ENCODE peak calls at places on chromosomes 3 and 15, in eight cellular contexts. One of them, this sample, is unnamed.

GRCh38 chr3:99875573-99875924 is 57.9 kb downstream of the CMSS1 start:
- DNase-seq in thoracic aorta: no peak
- DNase-seq in fibroblast of pulmonary artery: peak
- DNase-seq in GM06990: no peak
- DNase-seq in neural crest cell: no peak
- DNase-seq in brain microvascular endothelial cell: peak
- DNase-seq in vagina: no peak
- DNase-seq in cardiac fibroblast: peak
- DNase-seq in this sample: no peak

GRCh38 chr3:72665701-72666443 is 182.4 kb downstream of the SHQ1 start:
- DNase-seq in thoracic aorta: no peak
- DNase-seq in fibroblast of pulmonary artery: peak
- DNase-seq in GM06990: no peak
- DNase-seq in neural crest cell: peak
- DNase-seq in brain microvascular endothelial cell: peak
- DNase-seq in vagina: no peak
- DNase-seq in cardiac fibroblast: peak
- DNase-seq in this sample: peak

GRCh38 chr3:108548304-108548703 is 37.9 kb upstream of the MYH15 start:
- DNase-seq in thoracic aorta: no peak
- DNase-seq in fibroblast of pulmonary artery: peak
- DNase-seq in GM06990: no peak
- DNase-seq in neural crest cell: no peak
- DNase-seq in brain microvascular endothelial cell: no peak
- DNase-seq in vagina: no peak
- DNase-seq in cardiac fibroblast: peak
- DNase-seq in this sample: no peak

GRCh38 chr3:164486150-164486549 is 592.1 kb downstream of the SI start:
- DNase-seq in thoracic aorta: no peak
- DNase-seq in fibroblast of pulmonary artery: peak
- DNase-seq in GM06990: no peak
- DNase-seq in neural crest cell: no peak
- DNase-seq in brain microvascular endothelial cell: no peak
- DNase-seq in vagina: no peak
- DNase-seq in cardiac fibroblast: peak
- DNase-seq in this sample: no peak

GRCh38 chr3:25907081-25907480 is 117.2 kb downstream of the OXSM start:
- DNase-seq in thoracic aorta: no peak
- DNase-seq in fibroblast of pulmonary artery: no peak
- DNase-seq in GM06990: no peak
- DNase-seq in neural crest cell: no peak
- DNase-seq in brain microvascular endothelial cell: no peak
- DNase-seq in vagina: no peak
- DNase-seq in cardiac fibroblast: no peak
- DNase-seq in this sample: no peak

GRCh38 chr3:196518999-196519737 is 4.0 kb upstream of the SMCO1 start:
- DNase-seq in thoracic aorta: no peak
- DNase-seq in fibroblast of pulmonary artery: peak
- DNase-seq in GM06990: no peak
- DNase-seq in neural crest cell: peak
- DNase-seq in brain microvascular endothelial cell: peak
- DNase-seq in vagina: no peak
- DNase-seq in cardiac fibroblast: peak
- DNase-seq in this sample: peak

GRCh38 chr15:67185621-67186225 is 68.7 kb downstream of the AAGAB start:
- DNase-seq in thoracic aorta: no peak
- DNase-seq in fibroblast of pulmonary artery: no peak
- DNase-seq in GM06990: no peak
- DNase-seq in neural crest cell: no peak
- DNase-seq in brain microvascular endothelial cell: no peak
- DNase-seq in vagina: no peak
- DNase-seq in cardiac fibroblast: no peak
- DNase-seq in this sample: no peak

GRCh38 chr3:198079771-198080520 is 119.9 kb downstream of the LMLN start:
- DNase-seq in thoracic aorta: no peak
- DNase-seq in fibroblast of pulmonary artery: peak
- DNase-seq in GM06990: no peak
- DNase-seq in neural crest cell: peak
- DNase-seq in brain microvascular endothelial cell: no peak
- DNase-seq in vagina: no peak
- DNase-seq in cardiac fibroblast: peak
- DNase-seq in this sample: peak

GRCh38 chr3:31550452-31551251 is 17.9 kb downstream of the STT3B start:
- DNase-seq in thoracic aorta: no peak
- DNase-seq in fibroblast of pulmonary artery: peak
- DNase-seq in GM06990: no peak
- DNase-seq in neural crest cell: no peak
- DNase-seq in brain microvascular endothelial cell: peak
- DNase-seq in vagina: no peak
- DNase-seq in cardiac fibroblast: peak
- DNase-seq in this sample: no peak

GRCh38 chr3:115217678-115218451 is 70.8 kb upstream of the ZBTB20 start:
- DNase-seq in thoracic aorta: no peak
- DNase-seq in fibroblast of pulmonary artery: peak
- DNase-seq in GM06990: no peak
- DNase-seq in neural crest cell: peak
- DNase-seq in brain microvascular endothelial cell: peak
- DNase-seq in vagina: no peak
- DNase-seq in cardiac fibroblast: peak
- DNase-seq in this sample: peak

GRCh38 chr15:63157891-63158431 is 684 bp upstream of the RPS27L start:
- DNase-seq in thoracic aorta: peak
- DNase-seq in fibroblast of pulmonary artery: peak
- DNase-seq in GM06990: no peak
- DNase-seq in neural crest cell: peak
- DNase-seq in brain microvascular endothelial cell: peak
- DNase-seq in vagina: no peak
- DNase-seq in cardiac fibroblast: peak
- DNase-seq in this sample: peak

GRCh38 chr3:52446631-52447511 is 2.0 kb upstream of the SEMA3G start:
- DNase-seq in thoracic aorta: no peak
- DNase-seq in fibroblast of pulmonary artery: peak
- DNase-seq in GM06990: peak
- DNase-seq in neural crest cell: peak
- DNase-seq in brain microvascular endothelial cell: peak
- DNase-seq in vagina: no peak
- DNase-seq in cardiac fibroblast: peak
- DNase-seq in this sample: peak

GRCh38 chr3:100902572-100902971 is 90.6 kb downstream of the ABI3BP start:
- DNase-seq in thoracic aorta: no peak
- DNase-seq in fibroblast of pulmonary artery: no peak
- DNase-seq in GM06990: no peak
- DNase-seq in neural crest cell: no peak
- DNase-seq in brain microvascular endothelial cell: peak
- DNase-seq in vagina: no peak
- DNase-seq in cardiac fibroblast: peak
- DNase-seq in this sample: no peak

GRCh38 chr3:113275876-113276580 is 64.7 kb downstream of the BOC start:
- DNase-seq in thoracic aorta: no peak
- DNase-seq in fibroblast of pulmonary artery: peak
- DNase-seq in GM06990: peak
- DNase-seq in neural crest cell: peak
- DNase-seq in brain microvascular endothelial cell: peak
- DNase-seq in vagina: no peak
- DNase-seq in cardiac fibroblast: peak
- DNase-seq in this sample: peak

GRCh38 chr3:155870945-155871745 is 695 bp downstream of the GMPS start:
- DNase-seq in thoracic aorta: no peak
- DNase-seq in fibroblast of pulmonary artery: no peak
- DNase-seq in GM06990: peak
- DNase-seq in neural crest cell: peak
- DNase-seq in brain microvascular endothelial cell: no peak
- DNase-seq in vagina: no peak
- DNase-seq in cardiac fibroblast: peak
- DNase-seq in this sample: peak

GRCh38 chr3:155872904-155873646 is 2.6 kb downstream of the GMPS start:
- DNase-seq in thoracic aorta: no peak
- DNase-seq in fibroblast of pulmonary artery: no peak
- DNase-seq in GM06990: no peak
- DNase-seq in neural crest cell: no peak
- DNase-seq in brain microvascular endothelial cell: no peak
- DNase-seq in vagina: no peak
- DNase-seq in cardiac fibroblast: no peak
- DNase-seq in this sample: no peak

GRCh38 chr3:155871746-155872158 is 1.3 kb downstream of the GMPS start:
- DNase-seq in thoracic aorta: no peak
- DNase-seq in fibroblast of pulmonary artery: peak
- DNase-seq in GM06990: no peak
- DNase-seq in neural crest cell: no peak
- DNase-seq in brain microvascular endothelial cell: no peak
- DNase-seq in vagina: no peak
- DNase-seq in cardiac fibroblast: no peak
- DNase-seq in this sample: no peak

GRCh38 chr3:155869664-155870063 is 786 bp upstream of the GMPS start:
- DNase-seq in thoracic aorta: no peak
- DNase-seq in fibroblast of pulmonary artery: no peak
- DNase-seq in GM06990: no peak
- DNase-seq in neural crest cell: no peak
- DNase-seq in brain microvascular endothelial cell: no peak
- DNase-seq in vagina: no peak
- DNase-seq in cardiac fibroblast: no peak
- DNase-seq in this sample: no peak

DNA sequence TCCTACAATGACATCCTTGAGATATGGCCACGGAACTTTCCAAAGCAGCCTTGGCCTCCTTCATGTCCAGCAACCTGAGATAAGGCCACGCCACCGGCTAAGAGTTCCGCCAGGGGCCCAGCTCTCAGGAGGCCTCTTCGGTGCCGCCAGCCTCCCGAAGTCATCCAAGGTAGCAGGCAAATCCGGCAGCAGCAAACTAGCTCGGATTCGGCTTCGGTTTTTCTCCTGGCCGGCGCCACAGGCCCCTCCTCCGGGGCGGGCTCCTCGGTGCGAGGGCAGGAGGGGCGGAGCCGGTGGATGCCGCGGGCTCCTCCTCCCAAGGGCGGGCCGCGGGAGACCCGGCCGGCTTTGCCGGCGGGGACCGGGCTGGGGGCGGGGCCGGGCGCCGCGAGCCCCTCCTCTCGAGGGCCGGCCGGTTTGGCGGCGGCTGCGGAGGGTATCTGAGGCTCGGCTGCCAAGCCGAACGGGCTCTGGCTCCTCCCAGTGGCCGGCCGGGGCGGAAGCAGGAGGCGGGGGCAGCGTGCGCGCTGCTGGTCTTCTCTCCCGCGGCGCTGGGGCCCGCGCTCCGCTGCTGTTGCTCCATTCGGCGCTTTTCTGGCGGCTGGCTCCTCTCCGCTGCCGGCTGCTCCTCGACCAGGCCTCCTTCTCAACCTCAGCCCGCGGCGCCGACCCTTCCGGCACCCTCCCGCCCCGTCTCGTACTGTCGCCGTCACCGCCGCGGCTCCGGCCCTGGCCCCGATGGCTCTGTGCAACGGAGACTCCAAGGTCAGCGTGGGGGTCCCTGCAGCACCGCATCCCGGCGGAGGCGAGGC is at the start of gene GMPS:
- DNase-seq in thoracic aorta: peak
- DNase-seq in fibroblast of pulmonary artery: peak
- DNase-seq in GM06990: peak
- DNase-seq in neural crest cell: peak
- DNase-seq in brain microvascular endothelial cell: peak
- DNase-seq in vagina: no peak
- DNase-seq in cardiac fibroblast: peak
- DNase-seq in this sample: peak
- TF ChIP-seq CTCF in thoracic aorta: peak
- TF ChIP-seq CTCF in fibroblast of pulmonary artery: no peak
- TF ChIP-seq CTCF in GM06990: peak
- TF ChIP-seq CTCF in neural crest cell: peak
- TF ChIP-seq CTCF in brain microvascular endothelial cell: peak
- TF ChIP-seq CTCF in vagina: peak
- TF ChIP-seq CTCF in cardiac fibroblast: no peak
- TF ChIP-seq CTCF in this sample: peak

GRCh38 chr3:148950806-148951205 is 40.5 kb upstream of the GYG1 start:
- DNase-seq in thoracic aorta: no peak
- DNase-seq in fibroblast of pulmonary artery: no peak
- DNase-seq in GM06990: no peak
- DNase-seq in neural crest cell: no peak
- DNase-seq in brain microvascular endothelial cell: no peak
- DNase-seq in vagina: no peak
- DNase-seq in cardiac fibroblast: no peak
- DNase-seq in this sample: no peak
- TF ChIP-seq CTCF in thoracic aorta: no peak
- TF ChIP-seq CTCF in fibroblast of pulmonary artery: peak
- TF ChIP-seq CTCF in GM06990: peak
- TF ChIP-seq CTCF in neural crest cell: peak
- TF ChIP-seq CTCF in brain microvascular endothelial cell: peak
- TF ChIP-seq CTCF in vagina: no peak
- TF ChIP-seq CTCF in cardiac fibroblast: peak
- TF ChIP-seq CTCF in this sample: no peak

DNA sequence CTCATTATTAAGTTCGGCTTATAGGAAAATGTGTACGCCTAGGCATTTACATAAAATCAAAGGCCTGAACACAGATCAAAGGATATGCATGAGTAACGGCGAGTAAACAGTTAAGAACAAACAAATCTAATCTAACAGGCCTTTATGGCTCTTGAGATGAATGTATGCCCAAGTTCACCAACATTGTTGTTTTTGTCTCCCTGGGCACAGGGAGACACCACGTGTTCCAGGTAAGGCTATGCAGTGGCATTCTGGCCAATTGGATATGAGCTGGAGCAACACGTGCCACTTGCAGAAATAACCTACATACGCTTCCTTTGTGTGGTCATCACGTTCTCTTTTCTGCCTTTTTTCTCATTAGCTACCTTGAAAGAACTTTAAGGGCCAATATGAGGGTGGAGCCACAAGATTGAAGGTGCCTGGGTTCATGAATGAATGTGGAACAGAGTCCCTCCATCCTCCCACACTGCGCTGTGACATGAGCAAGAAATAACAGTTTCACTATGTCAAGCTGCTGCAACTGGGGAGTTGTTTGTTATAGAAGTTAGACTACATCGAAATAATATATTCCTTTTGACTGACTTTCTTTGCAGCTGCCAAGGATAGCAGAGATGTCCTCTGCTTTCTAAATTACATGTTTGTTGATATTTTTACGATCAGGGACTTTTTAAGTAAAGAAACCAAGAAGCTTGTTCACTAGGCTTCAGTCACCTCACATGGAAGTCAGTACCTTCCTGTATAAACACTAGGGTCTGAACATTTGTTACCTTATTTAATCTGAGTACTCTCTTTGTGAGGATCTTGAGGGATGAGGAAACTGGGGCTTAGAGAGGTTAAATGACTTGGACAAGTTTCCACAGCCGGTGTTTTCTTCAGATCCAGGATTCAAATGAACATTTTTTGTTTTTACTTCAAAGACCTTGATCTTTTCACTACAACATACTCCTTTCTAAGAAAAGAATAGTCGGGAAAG is 427.5 kb upstream of the TBL1XR1 start:
- DNase-seq in thoracic aorta: no peak
- DNase-seq in fibroblast of pulmonary artery: no peak
- DNase-seq in GM06990: no peak
- DNase-seq in neural crest cell: no peak
- DNase-seq in brain microvascular endothelial cell: no peak
- DNase-seq in vagina: no peak
- DNase-seq in cardiac fibroblast: no peak
- DNase-seq in this sample: no peak
- TF ChIP-seq CTCF in thoracic aorta: no peak
- TF ChIP-seq CTCF in fibroblast of pulmonary artery: no peak
- TF ChIP-seq CTCF in GM06990: no peak
- TF ChIP-seq CTCF in neural crest cell: no peak
- TF ChIP-seq CTCF in brain microvascular endothelial cell: no peak
- TF ChIP-seq CTCF in vagina: no peak
- TF ChIP-seq CTCF in cardiac fibroblast: no peak
- TF ChIP-seq CTCF in this sample: no peak

GRCh38 chr3:96706517-96706916 is 107.9 kb upstream of the EPHA6 start:
- DNase-seq in thoracic aorta: no peak
- DNase-seq in fibroblast of pulmonary artery: no peak
- DNase-seq in GM06990: no peak
- DNase-seq in neural crest cell: no peak
- DNase-seq in brain microvascular endothelial cell: no peak
- DNase-seq in vagina: no peak
- DNase-seq in cardiac fibroblast: no peak
- DNase-seq in this sample: no peak

GRCh38 chr3:96700322-96701315 is 113.8 kb upstream of the EPHA6 start:
- DNase-seq in thoracic aorta: no peak
- DNase-seq in fibroblast of pulmonary artery: no peak
- DNase-seq in GM06990: no peak
- DNase-seq in neural crest cell: no peak
- DNase-seq in brain microvascular endothelial cell: no peak
- DNase-seq in vagina: no peak
- DNase-seq in cardiac fibroblast: no peak
- DNase-seq in this sample: no peak
- TF ChIP-seq CTCF in thoracic aorta: no peak
- TF ChIP-seq CTCF in fibroblast of pulmonary artery: no peak
- TF ChIP-seq CTCF in GM06990: no peak
- TF ChIP-seq CTCF in neural crest cell: peak
- TF ChIP-seq CTCF in brain microvascular endothelial cell: peak
- TF ChIP-seq CTCF in vagina: no peak
- TF ChIP-seq CTCF in cardiac fibroblast: no peak
- TF ChIP-seq CTCF in this sample: no peak

This sample was measured in GM13976.